ENCODE peak calls at places on chromosome 4, in five cellular contexts. K is pancreas, S is epithelial cell of proximal tubule, E is thoracic aorta, V is AG09319. L is an unnamed sample.
A peak's percentile ranks its signal among the peaks of the same experiment; 100 is the strongest.

GRCh38 chr4:75429208-75429607 is 85.0 kb downstream of the RCHY1 start:
- DNase-seq in V (no peak), E (no peak), K (no peak), S (no peak), L (no peak)

GRCh38 chr4:175536852-175537453 is 275.1 kb downstream of the GPM6A start:
- DNase-seq in K (no peak), E (no peak), V (peak; percentile 8), S (peak; percentile 33), L (no peak)

GRCh38 chr4:184215709-184216328 is 1.9 kb downstream of the ENPP6 start:
- DNase-seq in S (no peak), V (no peak), E (no peak), K (no peak), L (no peak)

GRCh38 chr4:129394635-129395034 is 298.7 kb downstream of the C4orf33 start:
- DNase-seq in E (no peak), K (no peak), S (no peak), V (no peak), L (no peak)

GRCh38 chr4:54961357-54961975 is 163.9 kb downstream of the KDR start:
- DNase-seq in S (no peak), E (no peak), V (no peak), K (no peak), L (no peak)

GRCh38 chr4:2243682-2244380 is 1.9 kb upstream of the HAUS3 start:
- DNase-seq in V (no peak), S (no peak), E (no peak), K (peak; percentile 36), L (no peak)

GRCh38 chr4:21848001-21848400 is 100.6 kb downstream of the KCNIP4 start:
- DNase-seq in S (no peak), K (no peak), E (no peak), V (no peak), L (no peak)

GRCh38 chr4:2689114-2689513 is 67.0 kb downstream of the TNIP2 start:
- DNase-seq in S (no peak), K (no peak), E (no peak), V (no peak), L (no peak)

GRCh38 chr4:113881256-113881655 is 98.2 kb downstream of the ARSJ start:
- DNase-seq in E (no peak), V (no peak), S (no peak), K (no peak), L (no peak)

GRCh38 chr4:78656968-78657445 is 105.4 kb downstream of the ANXA3 start:
- DNase-seq in V (no peak), S (no peak), E (no peak), K (no peak), L (no peak)

GRCh38 chr4:99886146-99886545 is 8.1 kb downstream of the LAMTOR3 start:
- DNase-seq in S (no peak), K (no peak), V (no peak), E (no peak), L (no peak)

GRCh38 chr4:143356493-143356892 is 19.8 kb downstream of the GAB1 start:
- DNase-seq in K (no peak), S (no peak), E (no peak), V (no peak), L (no peak)

GRCh38 chr4:156971168-156971601 is 414 bp downstream of the PDGFC start:
- DNase-seq in E (no peak), V (no peak), K (peak; percentile 47), S (no peak), L (no peak)

GRCh38 chr4:77865259-77865658 is 2.6 kb downstream of the MRPL1 start:
- DNase-seq in K (no peak), E (no peak), S (no peak), V (no peak), L (no peak)

GRCh38 chr4:3342182-3342854 is 49.5 kb downstream of the RGS12 start:
- DNase-seq in K (no peak), S (no peak), E (no peak), V (peak; percentile 35), L (peak; percentile 55)

GRCh38 chr4:152259866-152260265 is 276.0 kb downstream of the FBXW7 start:
- DNase-seq in E (no peak), S (no peak), V (no peak), K (no peak), L (no peak)

GRCh38 chr4:37014584-37014983 is 230.0 kb upstream of the NWD2 start:
- DNase-seq in S (no peak), E (no peak), K (no peak), V (no peak), L (no peak)

GRCh38 chr4:40038972-40039371 is 17.7 kb upstream of the N4BP2 start:
- DNase-seq in K (no peak), E (no peak), V (no peak), S (no peak), L (no peak)

GRCh38 chr4:4694296-4694772 is 152.5 kb upstream of the STX18 start:
- DNase-seq in S (no peak), K (peak; percentile 41), V (no peak), E (no peak), L (no peak)
- TF ChIP-seq CTCF in S (peak; percentile 43), K (no peak), V (peak; percentile 31), E (no peak), L (peak; percentile 38)

DNA sequence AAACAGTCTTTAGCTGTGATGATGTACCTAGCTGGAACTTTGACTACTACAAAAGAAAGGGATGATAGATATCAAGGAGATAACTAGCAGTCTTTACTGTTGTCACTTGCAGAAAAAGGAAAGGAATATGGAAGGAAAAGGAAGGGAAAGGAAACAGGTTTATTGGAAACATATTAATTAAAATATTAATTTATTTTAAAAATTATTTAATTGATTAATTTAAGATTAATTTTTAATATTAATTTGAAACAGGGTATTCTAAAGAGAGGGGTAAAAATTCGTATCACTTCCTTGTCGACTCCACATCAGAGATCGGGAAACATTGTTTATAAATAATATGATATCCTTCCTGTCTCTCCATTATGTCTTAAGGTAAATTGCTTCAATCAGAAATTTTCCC is 186.5 kb upstream of the IL15 start:
- DNase-seq in S (no peak), E (no peak), V (no peak), K (no peak), L (no peak)
- TF ChIP-seq CTCF in S (no peak), E (no peak), V (no peak), K (no peak), L (no peak)

GRCh38 chr4:119039779-119040178 is 95.9 kb upstream of the MYOZ2 start:
- DNase-seq in E (no peak), S (no peak), V (no peak), K (no peak), L (no peak)
- TF ChIP-seq CTCF in E (no peak), S (peak; percentile 21), V (no peak), K (no peak), L (peak; percentile 41)

DNA sequence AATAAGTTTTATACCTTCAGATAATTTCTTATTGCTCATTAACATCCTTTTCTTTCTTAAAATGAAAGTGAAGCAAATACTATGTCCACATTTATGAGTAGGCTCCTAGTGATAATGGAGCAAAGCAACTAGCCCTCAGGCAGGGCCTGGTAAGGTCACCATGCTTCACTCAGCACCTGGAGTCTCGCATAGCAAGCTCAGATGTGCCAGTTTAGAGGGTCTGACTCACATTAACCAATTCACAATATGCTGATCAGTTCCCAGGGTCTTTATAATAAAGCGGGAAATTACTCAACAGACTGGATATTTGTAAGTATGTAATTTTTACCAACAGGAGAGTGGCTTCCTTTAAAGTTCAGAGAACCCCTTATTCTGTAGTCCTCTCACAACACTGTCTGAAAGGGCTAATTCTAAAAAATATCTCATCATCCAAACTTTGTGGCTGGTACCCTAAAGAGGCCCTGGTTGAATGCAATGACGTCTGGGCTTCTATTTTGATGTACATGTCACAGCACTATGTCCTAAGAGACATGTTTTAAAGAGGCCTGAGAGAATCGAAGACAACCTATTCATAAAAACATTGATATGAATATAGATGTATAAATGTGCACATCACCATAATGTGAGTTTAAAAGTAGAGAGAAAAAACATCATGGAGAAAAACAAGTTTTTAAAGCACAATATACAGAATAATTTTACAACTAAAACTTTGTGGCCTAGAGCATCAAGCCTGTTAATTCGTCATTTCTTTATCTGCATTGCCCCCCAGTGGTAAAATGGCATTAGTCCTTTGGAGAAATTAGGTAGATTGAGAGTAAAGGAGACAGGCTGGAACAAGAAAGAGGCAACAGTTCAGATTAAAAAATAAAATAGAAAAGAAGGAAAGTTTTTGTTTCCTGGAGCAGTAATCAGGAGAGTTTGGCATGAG is 44.3 kb downstream of the IL21 start:
- DNase-seq in K (no peak), V (peak; percentile 11), S (peak; percentile 23), E (no peak), L (no peak)
- TF ChIP-seq CTCF in K (no peak), V (peak; percentile 56), S (peak; percentile 79), E (peak; percentile 14), L (peak; percentile 39)

L was measured in AG04449.